ENCODE peak calls at places on chromosome 3, in five cellular contexts. One of them, this sample, is unnamed.

GRCh38 chr3:182414586-182414985 is 378.7 kb upstream of the ATP11B start:
- DNase-seq in HepG2: no peak
- DNase-seq in GM12892: no peak
- DNase-seq in K562: no peak
- DNase-seq in SK-N-SH: no peak
- DNase-seq in this sample: no peak

GRCh38 chr3:71057526-71057894 is 526.0 kb downstream of the FOXP1 start:
- DNase-seq in SK-N-SH: no peak
- DNase-seq in GM12892: no peak
- DNase-seq in HepG2: no peak
- DNase-seq in K562: no peak
- DNase-seq in this sample: no peak

GRCh38 chr3:41746215-41746614 is 215.7 kb downstream of the ULK4 start:
- DNase-seq in SK-N-SH: no peak
- DNase-seq in GM12892: no peak
- DNase-seq in K562: no peak
- DNase-seq in HepG2: no peak
- DNase-seq in this sample: no peak

GRCh38 chr3:117632191-117632590 is 922.6 kb downstream of the TUSC7 start:
- DNase-seq in K562: no peak
- DNase-seq in GM12892: no peak
- DNase-seq in SK-N-SH: no peak
- DNase-seq in HepG2: no peak
- DNase-seq in this sample: no peak

GRCh38 chr3:66463734-66464511 is 36.9 kb downstream of the LRIG1 start:
- DNase-seq in K562: no peak
- DNase-seq in HepG2: no peak
- DNase-seq in GM12892: no peak
- DNase-seq in SK-N-SH: no peak
- DNase-seq in this sample: no peak

GRCh38 chr3:105965384-105965783 is 96.6 kb upstream of the CBLB start:
- DNase-seq in HepG2: no peak
- DNase-seq in SK-N-SH: no peak
- DNase-seq in GM12892: no peak
- DNase-seq in K562: no peak
- DNase-seq in this sample: no peak

GRCh38 chr3:171339606-171340005 is 120.6 kb downstream of the TNIK start:
- DNase-seq in K562: no peak
- DNase-seq in SK-N-SH: no peak
- DNase-seq in HepG2: no peak
- DNase-seq in GM12892: no peak
- DNase-seq in this sample: no peak

GRCh38 chr3:125958511-125959316 is 10.3 kb upstream of the ROPN1B start:
- DNase-seq in HepG2: no peak
- DNase-seq in GM12892: no peak
- DNase-seq in K562: peak
- DNase-seq in SK-N-SH: peak
- DNase-seq in this sample: peak

GRCh38 chr3:130787422-130788068 is 40.9 kb upstream of the PIK3R4 start:
- DNase-seq in GM12892: no peak
- DNase-seq in HepG2: no peak
- DNase-seq in K562: peak
- DNase-seq in SK-N-SH: no peak
- DNase-seq in this sample: no peak

GRCh38 chr3:112199622-112200316 is 66.7 kb upstream of the GCSAM start:
- DNase-seq in HepG2: no peak
- DNase-seq in GM12892: no peak
- DNase-seq in K562: no peak
- DNase-seq in SK-N-SH: no peak
- DNase-seq in this sample: no peak

GRCh38 chr3:16801698-16802097 is 83.1 kb upstream of the PLCL2 start:
- DNase-seq in GM12892: no peak
- DNase-seq in HepG2: no peak
- DNase-seq in K562: no peak
- DNase-seq in SK-N-SH: peak
- DNase-seq in this sample: no peak

GRCh38 chr3:137687181-137687880 is 76.8 kb upstream of the SOX14 start:
- DNase-seq in HepG2: no peak
- DNase-seq in GM12892: no peak
- DNase-seq in K562: no peak
- DNase-seq in SK-N-SH: peak
- DNase-seq in this sample: no peak

GRCh38 chr3:191455257-191455952 is 5.6 kb upstream of the PYDC2 start:
- DNase-seq in SK-N-SH: no peak
- DNase-seq in K562: no peak
- DNase-seq in GM12892: no peak
- DNase-seq in HepG2: no peak
- DNase-seq in this sample: no peak

GRCh38 chr3:133529809-133530208 is 43.7 kb upstream of the CDV3 start:
- DNase-seq in K562: no peak
- DNase-seq in GM12892: no peak
- DNase-seq in SK-N-SH: no peak
- DNase-seq in HepG2: no peak
- DNase-seq in this sample: no peak

GRCh38 chr3:108472011-108472591 is 38.3 kb downstream of the MYH15 start:
- DNase-seq in HepG2: no peak
- DNase-seq in GM12892: no peak
- DNase-seq in SK-N-SH: peak
- DNase-seq in K562: no peak
- DNase-seq in this sample: no peak

GRCh38 chr3:117997201-117998049 is 1037.2 kb downstream of the IGSF11 start:
- DNase-seq in GM12892: peak
- DNase-seq in K562: peak
- DNase-seq in HepG2: peak
- DNase-seq in SK-N-SH: peak
- DNase-seq in this sample: peak

GRCh38 chr3:152157337-152157736 is 111.4 kb upstream of the MBNL1 start:
- DNase-seq in SK-N-SH: no peak
- DNase-seq in GM12892: no peak
- DNase-seq in K562: no peak
- DNase-seq in HepG2: no peak
- DNase-seq in this sample: no peak

GRCh38 chr3:181265750-181266333 is 276.3 kb upstream of the DNAJC19 start:
- DNase-seq in SK-N-SH: no peak
- DNase-seq in K562: no peak
- DNase-seq in HepG2: no peak
- DNase-seq in GM12892: no peak
- DNase-seq in this sample: no peak

GRCh38 chr3:178685591-178685906 is 149.3 kb downstream of the KCNMB2 start:
- DNase-seq in GM12892: no peak
- DNase-seq in SK-N-SH: no peak
- DNase-seq in HepG2: no peak
- DNase-seq in K562: no peak
- DNase-seq in this sample: no peak

GRCh38 chr3:15287565-15288330 is 44.6 kb downstream of the SH3BP5 start:
- DNase-seq in GM12892: no peak
- DNase-seq in K562: peak
- DNase-seq in SK-N-SH: no peak
- DNase-seq in HepG2: no peak
- DNase-seq in this sample: no peak
- TF ChIP-seq POLR2AphosphoS5 in GM12892: no peak
- TF ChIP-seq POLR2AphosphoS5 in K562: no peak
- TF ChIP-seq POLR2AphosphoS5 in SK-N-SH: no peak
- TF ChIP-seq POLR2AphosphoS5 in HepG2: no peak
- TF ChIP-seq POLR2AphosphoS5 in this sample: no peak

GRCh38 chr3:176767385-176767784 is 429.9 kb downstream of the TBL1XR1 start:
- DNase-seq in K562: no peak
- DNase-seq in HepG2: no peak
- DNase-seq in GM12892: no peak
- DNase-seq in SK-N-SH: no peak
- DNase-seq in this sample: no peak
- TF ChIP-seq TAF1 in K562: no peak
- TF ChIP-seq TAF1 in HepG2: no peak
- TF ChIP-seq TAF1 in GM12892: no peak
- TF ChIP-seq TAF1 in SK-N-SH: no peak
- TF ChIP-seq TAF1 in this sample: no peak

GRCh38 chr3:193589129-193589528 is 3.9 kb upstream of the OPA1 start:
- DNase-seq in K562: no peak
- DNase-seq in GM12892: no peak
- DNase-seq in SK-N-SH: no peak
- DNase-seq in HepG2: no peak
- DNase-seq in this sample: no peak
- TF ChIP-seq POLR2AphosphoS5 in K562: no peak
- TF ChIP-seq POLR2AphosphoS5 in GM12892: no peak
- TF ChIP-seq POLR2AphosphoS5 in SK-N-SH: no peak
- TF ChIP-seq POLR2AphosphoS5 in HepG2: no peak
- TF ChIP-seq POLR2AphosphoS5 in this sample: no peak

DNA sequence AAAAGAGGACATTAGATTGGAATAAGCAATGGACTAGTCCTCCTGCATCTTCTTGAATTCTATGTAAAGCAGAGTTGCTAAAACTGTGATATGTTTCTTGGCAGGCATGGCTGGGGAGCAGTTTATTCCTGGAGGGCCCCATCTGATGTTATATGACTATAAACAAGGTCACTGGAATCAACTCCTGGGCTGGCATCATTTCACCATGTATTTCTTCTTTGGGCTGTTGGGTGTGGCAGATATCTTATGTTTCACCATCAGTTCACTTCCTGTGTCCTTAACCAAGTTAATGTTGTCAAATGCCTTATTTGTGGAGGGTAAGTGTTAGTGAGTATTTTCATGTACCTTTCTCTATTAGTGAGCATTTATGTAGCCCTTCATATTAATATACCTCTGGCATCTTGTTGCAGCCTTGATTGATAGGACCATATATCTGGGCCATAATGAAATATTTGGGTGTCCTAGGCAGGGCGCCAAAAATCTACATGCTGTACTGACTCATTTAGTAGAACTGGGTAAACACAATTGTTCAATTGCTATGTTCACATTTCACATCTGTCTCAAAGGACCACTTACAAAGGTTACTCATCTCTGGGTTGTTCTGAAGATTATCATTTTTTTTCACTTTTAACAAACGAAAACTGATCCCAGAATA is 52.6 kb upstream of the ADGRG7 start:
- DNase-seq in K562: no peak
- DNase-seq in GM12892: no peak
- DNase-seq in SK-N-SH: no peak
- DNase-seq in HepG2: no peak
- DNase-seq in this sample: no peak
- TF ChIP-seq TAF1 in K562: no peak
- TF ChIP-seq TAF1 in GM12892: no peak
- TF ChIP-seq TAF1 in SK-N-SH: no peak
- TF ChIP-seq TAF1 in HepG2: no peak
- TF ChIP-seq TAF1 in this sample: no peak

GRCh38 chr3:150544726-150545125 is 1.6 kb downstream of the SERP1 start:
- DNase-seq in SK-N-SH: no peak
- DNase-seq in GM12892: no peak
- DNase-seq in K562: no peak
- DNase-seq in HepG2: peak
- DNase-seq in this sample: no peak
- TF ChIP-seq POLR2AphosphoS5 in SK-N-SH: no peak
- TF ChIP-seq POLR2AphosphoS5 in GM12892: no peak
- TF ChIP-seq POLR2AphosphoS5 in K562: no peak
- TF ChIP-seq POLR2AphosphoS5 in HepG2: no peak
- TF ChIP-seq POLR2AphosphoS5 in this sample: no peak

GRCh38 chr3:147364771-147365170 is 41.6 kb downstream of the ZIC4 start:
- DNase-seq in HepG2: no peak
- DNase-seq in K562: no peak
- DNase-seq in SK-N-SH: no peak
- DNase-seq in GM12892: no peak
- DNase-seq in this sample: no peak
- TF ChIP-seq TAF1 in HepG2: no peak
- TF ChIP-seq TAF1 in K562: no peak
- TF ChIP-seq TAF1 in SK-N-SH: no peak
- TF ChIP-seq TAF1 in GM12892: no peak
- TF ChIP-seq TAF1 in this sample: no peak

DNA sequence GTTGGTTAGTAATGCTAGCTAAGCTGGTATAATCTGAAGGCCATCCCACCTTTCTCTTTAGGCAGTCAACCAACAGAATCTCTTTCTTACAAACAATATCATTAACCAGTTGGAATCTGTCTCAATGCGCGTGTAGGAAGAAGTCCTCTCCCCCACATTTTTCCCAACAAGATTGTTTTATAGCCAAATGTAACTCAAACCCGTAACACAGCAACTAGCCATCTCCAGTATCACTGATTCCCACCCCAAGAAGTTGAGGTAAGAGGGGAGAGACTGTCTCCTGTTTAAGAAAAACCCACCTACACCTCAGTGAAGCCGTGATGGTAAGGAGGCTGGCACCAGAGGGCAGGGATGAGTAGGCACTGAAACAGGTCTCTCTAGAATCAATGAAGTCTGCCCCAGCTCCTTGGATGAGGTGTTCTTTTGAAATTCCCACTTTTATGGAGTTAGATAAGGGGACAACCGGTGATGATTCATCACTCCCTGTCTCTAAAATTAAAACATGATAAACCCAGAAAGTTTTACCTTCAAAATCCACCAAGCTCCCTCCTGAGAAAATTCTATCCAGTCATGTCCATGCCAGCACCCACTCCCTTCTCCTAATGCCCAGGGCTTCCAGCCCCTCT is 30.9 kb downstream of the CDC25A start:
- DNase-seq in SK-N-SH: no peak
- DNase-seq in GM12892: no peak
- DNase-seq in K562: no peak
- DNase-seq in HepG2: no peak
- DNase-seq in this sample: no peak
- TF ChIP-seq POLR2AphosphoS5 in SK-N-SH: no peak
- TF ChIP-seq POLR2AphosphoS5 in GM12892: no peak
- TF ChIP-seq POLR2AphosphoS5 in K562: peak
- TF ChIP-seq POLR2AphosphoS5 in HepG2: no peak
- TF ChIP-seq POLR2AphosphoS5 in this sample: no peak